ENCODE peak calls at places on chromosomes 13 and 19, in four cellular contexts. I is Daoy; T is stimulated activated CD8-positive, alpha-beta memory T cell treated with anti-CD3 and anti-CD28 coated beads, Interleukin-7, amount 100 ng/mL, for 24 hours; O is skeletal muscle cell. E is an unnamed sample.

GRCh38 chr13:45060062-45060461 is 60.2 kb upstream of the GTF2F2 start:
- DNase-seq in I (no peak), T (no peak), O (no peak), E (no peak)

GRCh38 chr13:49082653-49083536 is 107.2 kb downstream of the FNDC3A start:
- DNase-seq in I (no peak), T (no peak), O (peak), E (peak)

GRCh38 chr19:18090545-18091216 is 3.9 kb upstream of the IL12RB1 start:
- DNase-seq in I (no peak), T (no peak), O (no peak), E (no peak)

GRCh38 chr13:76527041-76527440 is 359.2 kb downstream of the KCTD12 start:
- DNase-seq in I (no peak), T (no peak), O (no peak), E (no peak)

GRCh38 chr13:95233026-95233635 is 68.1 kb downstream of the ABCC4 start:
- DNase-seq in I (no peak), T (no peak), O (no peak), E (no peak)

GRCh38 chr13:25329706-25330105 is 28.3 kb downstream of the NUP58 start:
- DNase-seq in I (no peak), T (no peak), O (peak), E (no peak)

GRCh38 chr13:43744630-43745029 is 42.1 kb downstream of the ENOX1 start:
- DNase-seq in I (no peak), T (no peak), O (no peak), E (no peak)

GRCh38 chr19:3586124-3586626 is 897 bp downstream of the GIPC3 start:
- DNase-seq in I (no peak), T (no peak), O (no peak), E (no peak)

GRCh38 chr19:43595999-43596841 is at the start of the genes IRGQ and ZNF576:
- DNase-seq in I (peak), T (peak), O (peak), E (peak)

GRCh38 chr19:16371540-16371986 is 46.9 kb downstream of the KLF2 start:
- DNase-seq in I (no peak), T (peak), O (no peak), E (no peak)

GRCh38 chr13:51793570-51794273 is 10.2 kb downstream of the DHRS12 start:
- DNase-seq in I (peak), T (no peak), O (peak), E (peak)

GRCh38 chr13:75442736-75443234 is 39.2 kb downstream of the TBC1D4 start:
- DNase-seq in I (no peak), T (no peak), O (no peak), E (no peak)

GRCh38 chr13:97215325-97215724 is 6.8 kb upstream of the MBNL2 start:
- DNase-seq in I (no peak), T (no peak), O (no peak), E (no peak)

GRCh38 chr13:112954488-112955270 is 14.3 kb upstream of the MCF2L start:
- DNase-seq in I (no peak), T (no peak), O (no peak), E (no peak)

GRCh38 chr19:56091751-56092546 is 29.1 kb downstream of the ZNF787 start:
- DNase-seq in I (no peak), T (no peak), O (no peak), E (no peak)

GRCh38 chr19:39413903-39414608 is 1.6 kb downstream of the PLEKHG2 start:
- DNase-seq in I (peak), T (no peak), O (no peak), E (no peak)

GRCh38 chr13:20801704-20802103 is 27.9 kb upstream of the EEF1AKMT1 start:
- DNase-seq in I (no peak), T (no peak), O (no peak), E (no peak)

GRCh38 chr19:5985098-5985783 is 7.3 kb upstream of the RANBP3 start:
- DNase-seq in I (peak), T (no peak), O (no peak), E (no peak)

GRCh38 chr19:14433454-14434156 is 499 bp downstream of the PKN1 start:
- DNase-seq in I (no peak), T (no peak), O (no peak), E (no peak)

GRCh38 chr13:25687622-25688225 is 315.9 kb downstream of the ATP8A2 start:
- DNase-seq in I (peak), T (no peak), O (no peak), E (no peak)

GRCh38 chr13:20017365-20017711 is 58.8 kb downstream of the ZMYM2 start:
- DNase-seq in I (no peak), T (no peak), O (no peak), E (no peak)

GRCh38 chr19:41193420-41194156 is 569 bp downstream of the CYP2S1 start:
- DNase-seq in I (no peak), T (no peak), O (no peak), E (no peak)

GRCh38 chr13:27969073-27969865 is at the start of gene CDX2:
- DNase-seq in I (no peak), T (no peak), O (no peak), E (no peak)

GRCh38 chr13:40187324-40187795 is 479.1 kb downstream of the FOXO1 start:
- DNase-seq in I (no peak), T (no peak), O (no peak), E (no peak)

E was measured in epithelial cell of prostate.